ENCODE peak calls at places on chromosomes 7 and 10, in nine cellular contexts. One of them, this sample, is unnamed.

GRCh38 chr7:69739182-69739581 is 140.9 kb downstream of the AUTS2 start:
- DNase-seq in neuronal stem cell: no peak
- DNase-seq in activated gamma-delta T cell: no peak
- DNase-seq in hippocampal formation: no peak
- DNase-seq in T-cell: no peak
- DNase-seq in LoVo: no peak
- DNase-seq in activated T-helper 1 cell treated with anti-CD3 and anti-CD28 coated beads, Interleukin-12 subunit alpha, Interleukin-12 subunit beta, Interleukin-2, Interleukin-4 antibody, amounts not matched to agents 30 ng/mL and 10 ng/mL and 1 ng/mL, durations not matched to agents 14 hours and 24 hours and 36 hours: no peak
- DNase-seq in adrenal gland: no peak
- DNase-seq in ACHN: no peak
- DNase-seq in this sample: no peak

GRCh38 chr7:47258798-47259197 is 323.1 kb downstream of the TNS3 start:
- DNase-seq in T-cell: no peak
- DNase-seq in hippocampal formation: no peak
- DNase-seq in adrenal gland: no peak
- DNase-seq in ACHN: no peak
- DNase-seq in neuronal stem cell: no peak
- DNase-seq in activated gamma-delta T cell: no peak
- DNase-seq in activated T-helper 1 cell treated with anti-CD3 and anti-CD28 coated beads, Interleukin-12 subunit alpha, Interleukin-12 subunit beta, Interleukin-2, Interleukin-4 antibody, amounts not matched to agents 30 ng/mL and 10 ng/mL and 1 ng/mL, durations not matched to agents 14 hours and 24 hours and 36 hours: no peak
- DNase-seq in LoVo: peak; percentile 26
- DNase-seq in this sample: no peak

GRCh38 chr10:129861776-129862530 is 102.1 kb downstream of the EBF3 start:
- DNase-seq in activated T-helper 1 cell treated with anti-CD3 and anti-CD28 coated beads, Interleukin-12 subunit alpha, Interleukin-12 subunit beta, Interleukin-2, Interleukin-4 antibody, amounts not matched to agents 30 ng/mL and 10 ng/mL and 1 ng/mL, durations not matched to agents 14 hours and 24 hours and 36 hours: no peak
- DNase-seq in T-cell: no peak
- DNase-seq in adrenal gland: no peak
- DNase-seq in activated gamma-delta T cell: no peak
- DNase-seq in ACHN: no peak
- DNase-seq in neuronal stem cell: no peak
- DNase-seq in LoVo: no peak
- DNase-seq in hippocampal formation: no peak
- DNase-seq in this sample: no peak

GRCh38 chr7:128266891-128267839 is 26.1 kb downstream of the LEP start:
- DNase-seq in activated gamma-delta T cell: no peak
- DNase-seq in hippocampal formation: peak; percentile 45
- DNase-seq in LoVo: peak; percentile 30
- DNase-seq in activated T-helper 1 cell treated with anti-CD3 and anti-CD28 coated beads, Interleukin-12 subunit alpha, Interleukin-12 subunit beta, Interleukin-2, Interleukin-4 antibody, amounts not matched to agents 30 ng/mL and 10 ng/mL and 1 ng/mL, durations not matched to agents 14 hours and 24 hours and 36 hours: no peak
- DNase-seq in ACHN: peak; percentile 36
- DNase-seq in adrenal gland: peak; percentile 45
- DNase-seq in T-cell: no peak
- DNase-seq in neuronal stem cell: peak; percentile 32
- DNase-seq in this sample: peak; percentile 93

GRCh38 chr7:149855368-149856305 is 17.5 kb downstream of the ZNF862 start:
- DNase-seq in T-cell: no peak
- DNase-seq in ACHN: peak; percentile 78
- DNase-seq in activated T-helper 1 cell treated with anti-CD3 and anti-CD28 coated beads, Interleukin-12 subunit alpha, Interleukin-12 subunit beta, Interleukin-2, Interleukin-4 antibody, amounts not matched to agents 30 ng/mL and 10 ng/mL and 1 ng/mL, durations not matched to agents 14 hours and 24 hours and 36 hours: no peak
- DNase-seq in LoVo: peak; percentile 57
- DNase-seq in hippocampal formation: no peak
- DNase-seq in adrenal gland: no peak
- DNase-seq in neuronal stem cell: no peak
- DNase-seq in activated gamma-delta T cell: no peak
- DNase-seq in this sample: no peak

GRCh38 chr10:31319602-31320178 is 674 bp downstream of the ZEB1 start:
- DNase-seq in hippocampal formation: no peak
- DNase-seq in ACHN: no peak
- DNase-seq in activated T-helper 1 cell treated with anti-CD3 and anti-CD28 coated beads, Interleukin-12 subunit alpha, Interleukin-12 subunit beta, Interleukin-2, Interleukin-4 antibody, amounts not matched to agents 30 ng/mL and 10 ng/mL and 1 ng/mL, durations not matched to agents 14 hours and 24 hours and 36 hours: peak; percentile 8
- DNase-seq in neuronal stem cell: no peak
- DNase-seq in activated gamma-delta T cell: peak; percentile 34
- DNase-seq in LoVo: no peak
- DNase-seq in adrenal gland: no peak
- DNase-seq in T-cell: no peak
- DNase-seq in this sample: no peak

GRCh38 chr7:150564045-150564444 is 3.1 kb upstream of the GIMAP4 start:
- DNase-seq in activated T-helper 1 cell treated with anti-CD3 and anti-CD28 coated beads, Interleukin-12 subunit alpha, Interleukin-12 subunit beta, Interleukin-2, Interleukin-4 antibody, amounts not matched to agents 30 ng/mL and 10 ng/mL and 1 ng/mL, durations not matched to agents 14 hours and 24 hours and 36 hours: no peak
- DNase-seq in adrenal gland: no peak
- DNase-seq in activated gamma-delta T cell: no peak
- DNase-seq in neuronal stem cell: no peak
- DNase-seq in ACHN: no peak
- DNase-seq in hippocampal formation: no peak
- DNase-seq in LoVo: no peak
- DNase-seq in T-cell: no peak
- DNase-seq in this sample: no peak

GRCh38 chr10:22722770-22723169 is 8.4 kb upstream of the PIP4K2A start:
- DNase-seq in LoVo: no peak
- DNase-seq in neuronal stem cell: no peak
- DNase-seq in ACHN: no peak
- DNase-seq in hippocampal formation: no peak
- DNase-seq in activated gamma-delta T cell: no peak
- DNase-seq in activated T-helper 1 cell treated with anti-CD3 and anti-CD28 coated beads, Interleukin-12 subunit alpha, Interleukin-12 subunit beta, Interleukin-2, Interleukin-4 antibody, amounts not matched to agents 30 ng/mL and 10 ng/mL and 1 ng/mL, durations not matched to agents 14 hours and 24 hours and 36 hours: no peak
- DNase-seq in adrenal gland: no peak
- DNase-seq in T-cell: no peak
- DNase-seq in this sample: no peak

GRCh38 chr10:124648738-124649137 is 95.4 kb downstream of the FAM53B start:
- DNase-seq in neuronal stem cell: no peak
- DNase-seq in T-cell: peak; percentile 58
- DNase-seq in activated gamma-delta T cell: no peak
- DNase-seq in adrenal gland: peak; percentile 91
- DNase-seq in ACHN: no peak
- DNase-seq in LoVo: no peak
- DNase-seq in activated T-helper 1 cell treated with anti-CD3 and anti-CD28 coated beads, Interleukin-12 subunit alpha, Interleukin-12 subunit beta, Interleukin-2, Interleukin-4 antibody, amounts not matched to agents 30 ng/mL and 10 ng/mL and 1 ng/mL, durations not matched to agents 14 hours and 24 hours and 36 hours: peak; percentile 53
- DNase-seq in hippocampal formation: peak; percentile 47
- DNase-seq in this sample: peak; percentile 93

GRCh38 chr10:121268363-121268762 is 329.9 kb downstream of the FGFR2 start:
- DNase-seq in adrenal gland: peak; percentile 32
- DNase-seq in hippocampal formation: no peak
- DNase-seq in activated gamma-delta T cell: no peak
- DNase-seq in T-cell: no peak
- DNase-seq in neuronal stem cell: no peak
- DNase-seq in ACHN: no peak
- DNase-seq in LoVo: no peak
- DNase-seq in activated T-helper 1 cell treated with anti-CD3 and anti-CD28 coated beads, Interleukin-12 subunit alpha, Interleukin-12 subunit beta, Interleukin-2, Interleukin-4 antibody, amounts not matched to agents 30 ng/mL and 10 ng/mL and 1 ng/mL, durations not matched to agents 14 hours and 24 hours and 36 hours: no peak
- DNase-seq in this sample: no peak

GRCh38 chr10:11742779-11743298 is 657 bp downstream of the ECHDC3 start:
- DNase-seq in hippocampal formation: no peak
- DNase-seq in T-cell: no peak
- DNase-seq in LoVo: no peak
- DNase-seq in ACHN: no peak
- DNase-seq in neuronal stem cell: no peak
- DNase-seq in activated T-helper 1 cell treated with anti-CD3 and anti-CD28 coated beads, Interleukin-12 subunit alpha, Interleukin-12 subunit beta, Interleukin-2, Interleukin-4 antibody, amounts not matched to agents 30 ng/mL and 10 ng/mL and 1 ng/mL, durations not matched to agents 14 hours and 24 hours and 36 hours: no peak
- DNase-seq in adrenal gland: no peak
- DNase-seq in activated gamma-delta T cell: no peak
- DNase-seq in this sample: no peak

GRCh38 chr7:128031901-128032604 is 816 bp upstream of the LRRC4 start:
- DNase-seq in T-cell: peak; percentile 44
- DNase-seq in LoVo: no peak
- DNase-seq in ACHN: peak; percentile 89
- DNase-seq in activated T-helper 1 cell treated with anti-CD3 and anti-CD28 coated beads, Interleukin-12 subunit alpha, Interleukin-12 subunit beta, Interleukin-2, Interleukin-4 antibody, amounts not matched to agents 30 ng/mL and 10 ng/mL and 1 ng/mL, durations not matched to agents 14 hours and 24 hours and 36 hours: peak; percentile 20
- DNase-seq in hippocampal formation: peak; percentile 47
- DNase-seq in activated gamma-delta T cell: no peak
- DNase-seq in neuronal stem cell: peak; percentile 80
- DNase-seq in adrenal gland: peak; percentile 83
- DNase-seq in this sample: peak; percentile 76

This sample was measured in BE2C.